ENCODE peak calls at places on chromosomes 1 and 21, in five cellular contexts. O, C, Q, F and S are unnamed samples.

GRCh38 chr1:106515375-106515774 is 541.1 kb upstream of the PRMT6 start:
- DNase-seq in O (no peak), C (no peak), Q (no peak), F (no peak), S (no peak)

GRCh38 chr1:84086189-84086588 is 57.9 kb upstream of the PRKACB start:
- DNase-seq in O (no peak), C (no peak), Q (no peak), F (no peak), S (no peak)

GRCh38 chr1:206557636-206558473 is 50.5 kb downstream of the RASSF5 start:
- DNase-seq in O (no peak), C (peak; percentile 54), Q (no peak), F (peak; percentile 83), S (no peak)

GRCh38 chr1:206606867-206607266 is 5.4 kb downstream of the EIF2D start:
- DNase-seq in O (no peak), C (no peak), Q (no peak), F (peak; percentile 63), S (no peak)

GRCh38 chr1:186783193-186783592 is 45.6 kb upstream of the PLA2G4A start:
- DNase-seq in O (no peak), C (no peak), Q (no peak), F (no peak), S (no peak)

GRCh38 chr1:143748906-143749305 is 222.9 kb downstream of the FAM72C start:
- DNase-seq in O (no peak), C (no peak), Q (no peak), F (no peak), S (no peak)

GRCh38 chr1:23249785-23250184 is 32.5 kb upstream of the HTR1D start:
- DNase-seq in O (no peak), C (no peak), Q (no peak), F (no peak), S (no peak)

GRCh38 chr1:14826172-14826636 is 227.7 kb downstream of the KAZN start:
- DNase-seq in O (no peak), C (no peak), Q (no peak), F (no peak), S (no peak)

GRCh38 chr1:30315185-30315960 is 408.0 kb downstream of the MATN1 start:
- DNase-seq in O (no peak), C (no peak), Q (no peak), F (no peak), S (no peak)

GRCh38 chr1:206952182-206952581 is 5.9 kb upstream of the PIGR start:
- DNase-seq in O (no peak), C (no peak), Q (no peak), F (peak; percentile 27), S (no peak)

GRCh38 chr1:9687876-9688582 is 36.5 kb downstream of the PIK3CD start:
- DNase-seq in O (no peak), C (peak; percentile 31), Q (no peak), F (no peak), S (peak; percentile 76)

GRCh38 chr1:54995835-54996234 is 2.9 kb upstream of the BSND start:
- DNase-seq in O (no peak), C (peak; percentile 23), Q (no peak), F (no peak), S (no peak)

GRCh38 chr1:51955797-51956527 is 34.5 kb downstream of the RAB3B start:
- DNase-seq in O (no peak), C (no peak), Q (peak; percentile 14), F (no peak), S (no peak)

GRCh38 chr1:59730759-59731478 is 83.8 kb upstream of the HOOK1 start:
- DNase-seq in O (peak; percentile 40), C (no peak), Q (peak; percentile 20), F (peak; percentile 21), S (no peak)

GRCh38 chr1:175802407-175803123 is 59.2 kb upstream of the TNR start:
- DNase-seq in O (no peak), C (no peak), Q (no peak), F (no peak), S (no peak)

GRCh38 chr1:1963570-1963969 is 40.0 kb downstream of the CFAP74 start:
- DNase-seq in O (no peak), C (no peak), Q (no peak), F (no peak), S (no peak)

GRCh38 chr1:109529895-109530456 is 9.7 kb upstream of the GPR61 start:
- DNase-seq in O (peak; percentile 45), C (no peak), Q (no peak), F (no peak), S (peak; percentile 92)

GRCh38 chr21:38126677-38127271 is 130.0 kb upstream of the KCNJ15 start:
- DNase-seq in O (peak; percentile 26), C (peak; percentile 12), Q (peak; percentile 30), F (peak; percentile 16), S (peak; percentile 72)

GRCh38 chr1:61853545-61853944 is 111.3 kb downstream of the PATJ start:
- DNase-seq in O (peak; percentile 14), C (no peak), Q (no peak), F (peak; percentile 19), S (no peak)

GRCh38 chr1:47616906-47617305 is 179.1 kb downstream of the FOXD2 start:
- DNase-seq in O (no peak), C (no peak), Q (no peak), F (no peak), S (no peak)

GRCh38 chr1:108719253-108719652 is 6.5 kb downstream of the FNDC7 start:
- DNase-seq in O (peak; percentile 43), C (no peak), Q (no peak), F (no peak), S (no peak)

GRCh38 chr1:4601986-4602385 is 52.4 kb upstream of the AJAP1 start:
- DNase-seq in O (no peak), C (no peak), Q (no peak), F (no peak), S (no peak)

GRCh38 chr1:160214481-160215140 is 9.4 kb downstream of the PEA15 start:
- DNase-seq in O (no peak), C (no peak), Q (peak; percentile 43), F (no peak), S (no peak)